ENCODE peak calls at places on chromosome 22, in ten cellular contexts. D is hepatocyte, T is HL-60, H is PC-3, R is RWPE1, P is Peyer's patch, G is A549, M is fibroblast of lung, S is MM.1S, Z is ovary. O is an unnamed sample.

GRCh38 chr22:46010177-46010867 is 33.4 kb upstream of the WNT7B start:
- DNase-seq in P (peak; percentile 13), T (no peak), Z (peak; percentile 41), H (peak; percentile 80), D (no peak), R (no peak), M (peak; percentile 88), S (peak; percentile 4), G (no peak), O (no peak)

GRCh38 chr22:26404851-26405357 is 24.2 kb upstream of the ASPHD2 start:
- DNase-seq in H (no peak), R (no peak), Z (no peak), M (peak; percentile 16), P (no peak), S (no peak), T (peak; percentile 44), D (no peak), G (no peak), O (no peak)

GRCh38 chr22:27164781-27165503 is 507.6 kb downstream of the MIAT start:
- DNase-seq in R (no peak), D (no peak), P (no peak), G (no peak), S (no peak), T (no peak), M (no peak), Z (no peak), H (no peak), O (no peak)

GRCh38 chr22:48488611-48489456 is 1338.8 kb downstream of the BRD1 start:
- DNase-seq in S (peak; percentile 45), H (no peak), M (no peak), T (no peak), R (no peak), P (peak; percentile 26), D (peak; percentile 49), G (no peak), Z (no peak), O (peak; percentile 41)

GRCh38 chr22:31857247-31857646 is 87.1 kb upstream of the YWHAH start:
- DNase-seq in R (no peak), G (no peak), M (no peak), H (no peak), P (no peak), S (no peak), T (no peak), D (peak; percentile 84), Z (no peak), O (peak; percentile 41)

GRCh38 chr22:37626144-37626543 is 13.3 kb upstream of the SH3BP1 start:
- DNase-seq in T (no peak), D (peak; percentile 66), G (no peak), H (no peak), S (no peak), Z (peak; percentile 86), M (no peak), R (no peak), P (peak; percentile 55), O (no peak)

GRCh38 chr22:28917747-28918543 is 34.6 kb downstream of the ZNRF3 start:
- DNase-seq in Z (no peak), P (peak; percentile 54), G (peak; percentile 7), H (no peak), M (peak; percentile 70), T (no peak), D (peak; percentile 61), S (no peak), R (no peak), O (peak; percentile 29)

GRCh38 chr22:46738961-46739870 is 1.2 kb upstream of the CERK start:
- DNase-seq in T (peak; percentile 63), H (no peak), Z (no peak), M (peak; percentile 16), P (peak; percentile 83), R (peak; percentile 79), D (peak; percentile 80), S (peak; percentile 92), G (peak; percentile 88), O (no peak)

GRCh38 chr22:24827305-24827704 is 21.3 kb downstream of the SGSM1 start:
- DNase-seq in R (no peak), T (no peak), H (peak; percentile 1), Z (no peak), P (peak; percentile 76), G (no peak), S (no peak), M (no peak), D (peak; percentile 84), O (no peak)

GRCh38 chr22:30238661-30239420 is 7.7 kb downstream of the LIF start:
- DNase-seq in Z (peak; percentile 66), D (peak; percentile 84), G (no peak), S (no peak), M (peak; percentile 89), T (no peak), H (peak; percentile 54), P (peak; percentile 67), R (no peak), O (no peak)

GRCh38 chr22:33620085-33620484 is 300.2 kb downstream of the LARGE1 start:
- DNase-seq in H (no peak), S (no peak), D (no peak), R (no peak), Z (no peak), M (no peak), T (no peak), G (no peak), P (no peak), O (no peak)

GRCh38 chr22:24965822-24966626 is 13.5 kb downstream of the KIAA1671 start:
- DNase-seq in G (no peak), D (no peak), Z (peak; percentile 77), S (peak; percentile 61), T (no peak), M (no peak), P (peak; percentile 90), R (peak; percentile 81), H (peak; percentile 58), O (no peak)

GRCh38 chr22:50456466-50457234 is 18.2 kb downstream of the SBF1 start:
- DNase-seq in S (no peak), R (no peak), P (no peak), G (no peak), M (no peak), H (no peak), D (no peak), Z (no peak), T (no peak), O (no peak)
- TF ChIP-seq CTCF in S (peak; percentile 25), R (peak; percentile 27), P (peak; percentile 3), G (peak; percentile 13), M (no peak), H (peak; percentile 42), D (peak; percentile 28), Z (no peak), T (peak; percentile 16), O (no peak)

DNA sequence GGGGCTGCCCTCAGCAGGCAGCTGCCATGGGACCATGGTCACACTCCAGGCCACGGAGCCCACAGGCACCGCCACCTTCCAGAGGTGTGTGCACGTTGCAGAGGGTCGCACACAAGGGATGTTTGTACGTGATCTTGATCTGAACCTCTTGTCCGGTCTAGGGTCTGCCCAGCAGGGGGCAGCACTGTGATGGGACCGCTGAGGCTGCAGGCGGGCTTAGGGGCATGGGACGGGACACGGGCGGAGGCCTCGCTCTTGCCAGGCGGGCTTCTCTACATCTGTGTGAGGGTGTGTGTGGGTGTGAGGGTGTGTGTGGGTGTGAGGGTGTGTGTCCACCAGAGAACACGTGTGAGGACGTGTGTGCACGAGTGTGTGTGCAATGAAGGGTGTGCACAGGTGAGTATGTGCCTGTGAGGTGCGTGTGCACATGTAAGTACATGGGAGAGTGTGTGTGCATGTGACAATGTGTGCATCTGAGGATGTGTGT is 52.4 kb downstream of the CACNA1I start:
- DNase-seq in P (peak; percentile 69), S (peak; percentile 57), G (peak; percentile 18), M (peak; percentile 17), D (peak; percentile 63), Z (no peak), T (peak; percentile 12), H (peak; percentile 36), R (no peak), O (peak; percentile 82)
- TF ChIP-seq CTCF in P (peak; percentile 44), S (peak; percentile 90), G (peak; percentile 47), M (peak; percentile 32), D (peak; percentile 50), Z (no peak), T (peak; percentile 60), H (peak; percentile 64), R (peak; percentile 40), O (peak; percentile 76)

GRCh38 chr22:20173720-20174119 is 22.9 kb upstream of the CCDC188 start:
- DNase-seq in M (no peak), T (no peak), G (no peak), H (no peak), S (no peak), D (peak; percentile 34), P (no peak), Z (no peak), R (no peak), O (no peak)

GRCh38 chr22:20173246-20173645 is 22.4 kb upstream of the CCDC188 start:
- DNase-seq in Z (no peak), G (no peak), P (no peak), H (no peak), R (no peak), S (no peak), D (no peak), M (no peak), T (no peak), O (no peak)

GRCh38 chr22:20176421-20177060 is 25.7 kb upstream of the CCDC188 start:
- DNase-seq in M (no peak), P (no peak), T (no peak), H (no peak), Z (no peak), R (no peak), G (no peak), D (no peak), S (no peak), O (no peak)

GRCh38 chr22:20175597-20175900 is 24.7 kb upstream of the CCDC188 start:
- DNase-seq in S (no peak), D (no peak), P (no peak), R (no peak), T (no peak), H (no peak), G (no peak), Z (no peak), M (peak; percentile 16), O (no peak)

GRCh38 chr22:20174785-20175596 is 24.1 kb upstream of the CCDC188 start:
- DNase-seq in S (no peak), H (no peak), R (peak; percentile 10), Z (no peak), T (no peak), P (no peak), M (peak; percentile 15), G (no peak), D (peak; percentile 38), O (peak; percentile 45)
- TF ChIP-seq CTCF in S (no peak), H (peak; percentile 31), R (no peak), Z (no peak), T (no peak), P (peak; percentile 5), M (peak; percentile 15), G (no peak), D (peak; percentile 35), O (no peak)

DNA sequence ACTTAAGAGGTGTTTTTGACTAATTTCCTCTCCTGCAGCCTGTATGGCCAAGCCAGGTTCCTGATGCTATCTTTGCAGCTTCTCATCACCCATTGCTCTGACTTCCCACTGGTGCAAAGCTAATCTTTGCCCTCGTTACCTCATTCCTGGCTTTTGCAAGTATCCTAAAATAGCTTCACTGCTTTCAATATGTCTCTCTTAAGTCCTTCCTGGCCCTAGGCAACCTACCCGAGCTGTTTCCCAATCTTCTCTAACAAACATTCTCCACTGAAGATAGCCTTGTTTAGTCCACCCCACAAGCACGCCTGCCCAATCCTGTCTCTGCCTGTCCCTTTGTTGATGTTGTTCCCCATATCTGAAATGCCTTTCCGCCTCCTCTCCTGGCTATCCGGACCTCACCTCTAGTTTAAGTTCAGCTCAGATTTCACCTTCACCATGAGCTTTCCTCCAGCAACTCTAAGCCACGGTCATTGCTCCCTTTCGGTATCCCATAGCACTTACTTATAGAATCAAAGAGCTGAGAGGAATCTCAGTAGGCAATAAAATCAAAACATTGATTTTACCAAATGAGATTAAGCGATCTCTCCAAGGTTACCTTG is 30.1 kb upstream of the CECR2 start:
- DNase-seq in D (no peak), S (no peak), H (no peak), G (no peak), T (no peak), Z (no peak), M (no peak), R (peak; percentile 11), P (no peak), O (no peak)
- TF ChIP-seq CTCF in D (no peak), S (no peak), H (no peak), G (no peak), T (no peak), Z (no peak), M (no peak), R (no peak), P (no peak), O (no peak)